ENCODE peak calls at places on chromosomes 16 and 17, in nine cellular contexts. G, W, A, D, R, U, I, O and N are unnamed samples.

GRCh38 chr17:574061-574460 is 140.6 kb downstream of the VPS53 start:
- DNase-seq in D (no peak), O (no peak), W (peak; percentile 80), U (no peak), R (no peak), G (no peak), I (no peak), A (no peak), N (no peak)

GRCh38 chr17:45129426-45129939 is 2.8 kb downstream of the PLCD3 start:
- DNase-seq in U (peak; percentile 86), W (no peak), G (no peak), O (no peak), A (no peak), D (no peak), I (no peak), R (no peak), N (no peak)

GRCh38 chr17:38329284-38329683 is 14.5 kb downstream of the GPR179 start:
- DNase-seq in A (no peak), O (no peak), D (no peak), I (no peak), G (no peak), R (no peak), U (no peak), W (no peak), N (no peak)

GRCh38 chr17:67474081-67474661 is 97.1 kb downstream of the PITPNC1 start:
- DNase-seq in U (no peak), W (peak; percentile 96), I (no peak), A (no peak), D (no peak), R (no peak), G (no peak), O (no peak), N (no peak)

GRCh38 chr16:56534847-56535383 is 15.1 kb upstream of the BBS2 start:
- DNase-seq in U (no peak), I (no peak), O (no peak), D (no peak), R (no peak), W (no peak), G (no peak), A (no peak), N (no peak)

GRCh38 chr17:67157732-67158639 is 87.0 kb downstream of the HELZ start:
- DNase-seq in A (no peak), G (no peak), D (peak; percentile 31), R (no peak), W (peak; percentile 63), U (peak; percentile 54), O (peak; percentile 20), I (no peak), N (no peak)

GRCh38 chr16:57345021-57345420 is 13.6 kb upstream of the CCL22 start:
- DNase-seq in I (no peak), G (no peak), U (no peak), D (no peak), R (no peak), A (no peak), O (no peak), W (no peak), N (no peak)

GRCh38 chr17:64200080-64201042 is 62.7 kb downstream of the TEX2 start:
- DNase-seq in I (no peak), R (peak; percentile 31), W (peak; percentile 47), O (no peak), G (no peak), U (no peak), D (no peak), A (no peak), N (no peak)

GRCh38 chr17:55769625-55770000 is 18.8 kb downstream of the PCTP start:
- DNase-seq in I (no peak), D (no peak), A (no peak), W (peak; percentile 80), G (no peak), U (peak; percentile 87), R (no peak), O (no peak), N (no peak)

GRCh38 chr16:87956169-87956770 is 5.0 kb downstream of the BANP start:
- DNase-seq in I (peak; percentile 65), U (peak; percentile 74), G (no peak), A (no peak), D (no peak), R (peak; percentile 63), W (peak; percentile 76), O (no peak), N (peak; percentile 55)

GRCh38 chr16:50316848-50317630 is 50.7 kb downstream of the ADCY7 start:
- DNase-seq in O (no peak), G (no peak), A (no peak), U (no peak), W (no peak), I (no peak), D (no peak), R (no peak), N (no peak)